ENCODE peak calls at places on chromosome 17, in nine cellular contexts. Z is bronchial epithelial cell, W is astrocyte of the spinal cord, M is CD14-positive monocyte, C is foreskin keratinocyte, A is RWPE1, J is DND-41, Q is GM12864, F is sigmoid colon. P is an unnamed sample.

GRCh38 chr17:45229681-45230409 is 8.2 kb downstream of the FMNL1 start:
- DNase-seq in Z (no peak), W (no peak), M (no peak), C (no peak), A (no peak), J (no peak), Q (no peak), F (no peak), P (peak)

GRCh38 chr17:34146440-34147043 is 108.5 kb upstream of the CCL2 start:
- DNase-seq in Z (peak), W (no peak), M (no peak), C (peak), A (peak), J (peak), Q (no peak), F (no peak), P (peak)

GRCh38 chr17:2892305-2892971 is 96.2 kb downstream of the RAP1GAP2 start:
- DNase-seq in Z (peak), W (peak), M (no peak), C (peak), A (peak), J (no peak), Q (peak), F (no peak), P (no peak)

GRCh38 chr17:83192161-83192788 is 112.9 kb downstream of the METRNL start:
- DNase-seq in Z (no peak), W (peak), M (peak), C (no peak), A (no peak), J (no peak), Q (no peak), F (peak), P (no peak)

GRCh38 chr17:70677783-70678647 is 508.7 kb downstream of the KCNJ2 start:
- DNase-seq in Z (peak), W (peak), M (no peak), C (no peak), A (no peak), J (no peak), Q (no peak), F (no peak), P (no peak)

GRCh38 chr17:38572665-38573365 is 32.9 kb downstream of the SRCIN1 start:
- DNase-seq in Z (no peak), W (no peak), M (no peak), C (no peak), A (no peak), J (peak), Q (no peak), F (no peak), P (no peak)

GRCh38 chr17:58666858-58667267 is 25.0 kb downstream of the TEX14 start:
- DNase-seq in Z (peak), W (peak), M (peak), C (peak), A (peak), J (no peak), Q (no peak), F (peak), P (peak)

GRCh38 chr17:3535253-3535995 is 22.2 kb downstream of the TRPV3 start:
- DNase-seq in Z (peak), W (peak), M (no peak), C (peak), A (no peak), J (no peak), Q (no peak), F (no peak), P (peak)

GRCh38 chr17:68101992-68102758 is 66.6 kb downstream of the KPNA2 start:
- DNase-seq in Z (no peak), W (peak), M (no peak), C (peak), A (peak), J (peak), Q (no peak), F (no peak), P (peak)

GRCh38 chr17:77644981-77645380 is 313.5 kb upstream of the TNRC6C start:
- DNase-seq in Z (no peak), W (no peak), M (no peak), C (no peak), A (no peak), J (peak), Q (no peak), F (no peak), P (peak)

GRCh38 chr17:69223809-69224208 is 4.8 kb downstream of the ABCA10 start:
- DNase-seq in Z (no peak), W (peak), M (no peak), C (no peak), A (no peak), J (no peak), Q (peak), F (no peak), P (no peak)

GRCh38 chr17:31388351-31388750 is 3.1 kb upstream of the RAB11FIP4 start:
- DNase-seq in Z (no peak), W (no peak), M (no peak), C (no peak), A (no peak), J (no peak), Q (no peak), F (no peak), P (no peak)

GRCh38 chr17:39612935-39613465 is 5.3 kb upstream of the NEUROD2 start:
- DNase-seq in Z (no peak), W (no peak), M (no peak), C (no peak), A (no peak), J (no peak), Q (no peak), F (no peak), P (no peak)

GRCh38 chr17:52505601-52506000 is 347.1 kb upstream of the CA10 start:
- DNase-seq in Z (peak), W (no peak), M (no peak), C (peak), A (peak), J (no peak), Q (no peak), F (no peak), P (no peak)

GRCh38 chr17:43360376-43360738 is 38.4 kb upstream of the ARL4D start:
- DNase-seq in Z (peak), W (peak), M (peak), C (peak), A (peak), J (peak), Q (no peak), F (peak), P (peak)

GRCh38 chr17:2883544-2884203 is 87.4 kb downstream of the RAP1GAP2 start:
- DNase-seq in Z (peak), W (peak), M (no peak), C (peak), A (peak), J (no peak), Q (no peak), F (no peak), P (no peak)

GRCh38 chr17:50719924-50720805 is 762 bp downstream of the LUC7L3 start:
- DNase-seq in Z (no peak), W (peak), M (no peak), C (no peak), A (no peak), J (no peak), Q (no peak), F (no peak), P (no peak)

GRCh38 chr17:74751210-74751529 is 2.7 kb downstream of the NHERF1 start:
- DNase-seq in Z (no peak), W (no peak), M (no peak), C (no peak), A (no peak), J (no peak), Q (no peak), F (no peak), P (no peak)
- TF ChIP-seq CTCF in Z (no peak), W (no peak), M (no peak), C (no peak), A (no peak), J (no peak), Q (no peak), F (no peak), P (no peak)

GRCh38 chr17:4968166-4968915 is 724 bp upstream of the SPAG7 start:
- DNase-seq in Z (no peak), W (no peak), M (no peak), C (peak), A (no peak), J (no peak), Q (no peak), F (no peak), P (peak)
- TF ChIP-seq CTCF in Z (no peak), W (no peak), M (no peak), C (no peak), A (no peak), J (no peak), Q (no peak), F (no peak), P (no peak)

GRCh38 chr17:15377200-15377599 is 35.8 kb upstream of the TEKT3 start:
- DNase-seq in Z (peak), W (peak), M (no peak), C (no peak), A (no peak), J (no peak), Q (no peak), F (no peak), P (no peak)
- TF ChIP-seq CTCF in Z (no peak), W (peak), M (no peak), C (no peak), A (no peak), J (no peak), Q (no peak), F (no peak), P (no peak)

GRCh38 chr17:60600490-60601431 is 768 bp downstream of the PPM1D start:
- DNase-seq in Z (peak), W (peak), M (peak), C (peak), A (peak), J (peak), Q (no peak), F (peak), P (peak)
- TF ChIP-seq CTCF in Z (peak), W (peak), M (peak), C (peak), A (peak), J (peak), Q (peak), F (peak), P (peak)

DNA sequence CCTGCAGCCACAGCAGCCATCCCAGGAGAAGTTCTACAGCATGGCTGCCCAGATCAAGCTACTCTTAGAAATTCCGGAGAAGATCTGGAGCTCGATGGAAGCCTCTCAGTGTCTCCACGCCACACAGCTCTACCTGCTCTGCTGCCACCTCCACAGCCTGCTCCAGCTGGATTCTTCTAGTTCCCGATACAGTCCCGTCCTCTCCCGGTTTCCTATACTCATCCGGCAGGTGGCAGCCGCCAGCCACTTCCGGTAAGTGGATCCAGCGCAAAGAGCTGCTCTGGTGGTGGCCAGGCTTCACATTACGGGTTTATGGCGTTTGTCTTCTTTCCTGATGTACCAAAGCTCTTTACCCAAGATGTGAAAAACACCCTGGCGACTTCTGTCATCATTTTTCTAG is 3.6 kb downstream of the COG1 start:
- DNase-seq in Z (no peak), W (peak), M (no peak), C (no peak), A (no peak), J (no peak), Q (no peak), F (peak), P (no peak)
- TF ChIP-seq CTCF in Z (peak), W (peak), M (no peak), C (peak), A (no peak), J (no peak), Q (no peak), F (no peak), P (no peak)

DNA sequence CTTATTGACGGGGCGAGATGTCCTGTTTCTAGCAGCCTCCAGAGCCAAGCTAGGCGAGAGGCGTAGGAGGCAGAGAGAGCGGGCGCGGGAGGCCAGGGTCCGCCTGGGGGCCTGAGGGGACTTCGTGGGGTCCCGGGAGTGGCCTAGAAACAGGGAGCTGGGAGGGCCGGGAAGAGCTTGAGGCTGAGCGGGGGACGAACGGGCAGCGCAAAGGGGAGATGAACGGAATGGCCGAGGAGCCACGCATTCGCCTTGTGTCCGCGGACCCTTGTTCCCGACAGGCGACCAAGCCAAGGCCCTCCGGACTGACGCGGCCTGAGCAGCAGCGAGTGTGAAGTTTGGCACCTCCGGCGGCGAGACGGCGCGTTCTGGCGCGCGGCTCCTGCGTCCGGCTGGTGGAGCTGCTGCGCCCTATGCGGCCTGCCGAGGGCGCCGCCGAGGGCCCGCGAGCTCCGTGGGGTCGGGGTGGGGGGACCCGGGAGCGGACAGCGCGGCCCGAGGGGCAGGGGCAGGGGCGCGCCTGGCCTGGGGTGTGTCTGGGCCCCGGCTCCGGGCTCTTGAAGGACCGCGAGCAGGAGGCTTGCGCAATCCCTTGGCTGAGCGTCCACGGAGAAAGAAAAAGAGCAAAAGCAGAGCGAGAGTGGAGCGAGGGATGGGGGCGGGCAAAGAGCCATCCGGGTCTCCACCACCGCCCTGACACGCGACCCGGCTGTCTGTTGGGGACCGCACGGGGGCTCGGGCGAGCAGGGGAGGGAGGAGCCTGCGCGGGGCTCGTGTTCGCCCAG is 1.2 kb upstream of the CBX4 start:
- DNase-seq in Z (no peak), W (peak), M (no peak), C (no peak), A (no peak), J (no peak), Q (no peak), F (peak), P (peak)
- TF ChIP-seq CTCF in Z (peak), W (peak), M (no peak), C (peak), A (no peak), J (peak), Q (no peak), F (no peak), P (no peak)

DNA sequence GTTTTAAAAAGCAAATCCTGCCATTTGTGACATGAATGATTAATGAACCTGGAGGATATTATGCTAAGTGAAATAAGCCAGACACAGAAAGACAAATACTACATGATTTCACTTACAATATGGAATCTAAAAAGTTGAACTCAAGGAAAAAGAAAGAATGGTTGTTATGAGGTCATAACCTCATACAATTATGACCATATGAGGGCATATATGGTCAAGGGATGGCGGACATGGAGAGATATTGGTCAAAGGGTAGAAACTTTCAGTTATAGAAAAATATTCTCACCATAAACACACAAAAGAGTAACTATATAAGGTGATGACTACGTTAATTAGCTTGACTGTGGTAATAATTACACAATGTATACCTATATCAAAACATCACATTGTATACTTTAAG is 56.5 kb downstream of the MYO1D start:
- DNase-seq in Z (no peak), W (no peak), M (no peak), C (no peak), A (no peak), J (no peak), Q (no peak), F (no peak), P (no peak)
- TF ChIP-seq CTCF in Z (no peak), W (no peak), M (no peak), C (no peak), A (no peak), J (no peak), Q (no peak), F (no peak), P (no peak)

DNA sequence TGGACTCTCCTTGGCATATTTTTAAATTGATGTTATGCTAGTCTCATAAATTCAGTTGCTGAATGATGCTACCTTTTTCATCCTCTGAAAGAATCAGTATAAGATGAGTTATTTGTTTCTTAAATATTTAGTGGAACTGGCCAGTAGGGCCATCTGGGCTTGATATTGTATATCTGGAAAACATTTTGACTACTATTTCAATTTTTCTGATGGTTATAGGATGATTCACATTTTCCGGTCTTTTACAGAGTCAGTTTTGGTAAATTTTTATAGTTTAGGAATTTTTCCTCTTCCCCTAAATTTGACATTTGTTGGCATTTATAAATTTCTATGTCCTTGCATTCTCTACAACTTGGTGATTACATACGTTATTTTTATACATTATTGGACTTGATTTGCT is 296.3 kb upstream of the AXIN2 start:
- DNase-seq in Z (no peak), W (no peak), M (no peak), C (no peak), A (no peak), J (no peak), Q (no peak), F (no peak), P (no peak)
- TF ChIP-seq CTCF in Z (no peak), W (no peak), M (no peak), C (no peak), A (no peak), J (no peak), Q (no peak), F (no peak), P (no peak)

DNA sequence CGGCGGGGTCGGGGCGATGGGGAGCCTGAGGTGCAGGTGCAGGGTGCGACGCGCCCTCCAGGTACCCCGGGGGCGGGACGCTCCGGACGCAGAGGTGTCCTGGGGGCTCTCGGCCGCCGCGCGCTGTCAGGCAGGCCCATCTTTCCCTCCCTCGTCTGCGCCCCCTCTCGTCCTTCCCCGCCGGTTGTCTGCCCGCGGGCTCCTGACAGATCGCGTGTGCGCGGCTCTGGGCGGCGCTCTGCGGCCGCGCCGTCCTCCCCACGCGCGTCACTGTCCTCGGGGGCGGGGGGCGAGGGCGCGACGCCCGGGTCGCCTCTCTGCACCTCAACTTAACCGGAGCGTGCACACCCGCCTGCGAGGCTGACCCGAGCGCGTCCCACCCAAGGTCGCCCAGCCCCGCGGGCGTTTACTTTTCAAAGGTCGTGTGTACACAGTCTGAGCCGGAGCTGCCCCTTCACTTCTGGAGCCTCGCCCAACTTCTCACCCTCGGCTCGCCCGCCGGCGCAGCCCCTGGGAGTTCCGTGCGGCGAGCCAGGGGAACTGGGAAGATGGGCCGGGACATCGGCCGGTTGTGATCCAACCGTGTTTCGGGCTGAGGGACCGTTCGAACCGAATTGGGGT is 512 bp downstream of the AKAP1 start:
- DNase-seq in Z (no peak), W (peak), M (no peak), C (no peak), A (peak), J (peak), Q (no peak), F (peak), P (peak)
- TF ChIP-seq CTCF in Z (peak), W (peak), M (no peak), C (peak), A (no peak), J (peak), Q (peak), F (no peak), P (peak)